ENCODE peak calls at places on chromosomes 5 and 9, in eight cellular contexts. Y is NCI-H1105, C is GM12865, R is NCI-H2029 treated with DMSO at 0.1 percent for 48 hours, A is SJCRH30, B is NCI-H2107, L is mammary epithelial cell, V is Peyer's patch. E is an unnamed sample.

GRCh38 chr9:6354072-6354686 is 26.0 kb downstream of the TPD52L3 start:
- DNase-seq in Y (peak), C (peak), R (peak), A (peak), B (no peak), L (peak), V (no peak), E (peak)

GRCh38 chr5:40939753-40940152 is 30.5 kb downstream of the C7 start:
- DNase-seq in Y (no peak), C (no peak), R (no peak), A (no peak), B (no peak), L (no peak), V (no peak), E (no peak)

GRCh38 chr5:156103116-156103860 is 223.7 kb upstream of the SGCD start:
- DNase-seq in Y (no peak), C (no peak), R (no peak), A (no peak), B (no peak), L (no peak), V (no peak), E (no peak)

GRCh38 chr9:2576631-2577030 is 45.0 kb upstream of the VLDLR start:
- DNase-seq in Y (peak), C (no peak), R (no peak), A (no peak), B (no peak), L (no peak), V (no peak), E (no peak)

GRCh38 chr5:176773408-176774035 is 36.8 kb upstream of the UNC5A start:
- DNase-seq in Y (no peak), C (no peak), R (no peak), A (no peak), B (no peak), L (no peak), V (no peak), E (no peak)

GRCh38 chr9:130775336-130775991 is 59.6 kb upstream of the ABL1 start:
- DNase-seq in Y (no peak), C (no peak), R (no peak), A (no peak), B (no peak), L (no peak), V (no peak), E (no peak)

GRCh38 chr5:127040779-127041520 is 10.6 kb upstream of the MARCHF3 start:
- DNase-seq in Y (peak), C (no peak), R (peak), A (no peak), B (peak), L (peak), V (peak), E (no peak)

GRCh38 chr9:76369583-76369982 is 24.6 kb downstream of the RFK start:
- DNase-seq in Y (peak), C (peak), R (peak), A (peak), B (peak), L (peak), V (no peak), E (peak)

GRCh38 chr5:16528382-16528849 is 62.8 kb upstream of the ZNF622 start:
- DNase-seq in Y (no peak), C (no peak), R (no peak), A (no peak), B (no peak), L (peak), V (no peak), E (no peak)

GRCh38 chr9:132669636-132670358 is at the start of gene DDX31:
- DNase-seq in Y (peak), C (peak), R (peak), A (peak), B (peak), L (peak), V (peak), E (peak)

GRCh38 chr5:134371834-134372340 is 518 bp downstream of the UBE2B start:
- DNase-seq in Y (no peak), C (peak), R (no peak), A (peak), B (no peak), L (peak), V (peak), E (peak)

GRCh38 chr5:76867027-76867426 is 17.2 kb downstream of the S100Z start:
- DNase-seq in Y (no peak), C (no peak), R (no peak), A (no peak), B (no peak), L (no peak), V (no peak), E (no peak)

GRCh38 chr5:1312993-1313833 is 18.3 kb upstream of the TERT start:
- DNase-seq in Y (no peak), C (peak), R (peak), A (no peak), B (no peak), L (peak), V (peak), E (no peak)

GRCh38 chr5:142095651-142096330 is 12.8 kb upstream of the NDFIP1 start:
- DNase-seq in Y (no peak), C (peak), R (no peak), A (no peak), B (no peak), L (no peak), V (no peak), E (no peak)

GRCh38 chr9:10104796-10105195 is 508.0 kb downstream of the PTPRD start:
- DNase-seq in Y (no peak), C (no peak), R (no peak), A (no peak), B (no peak), L (no peak), V (no peak), E (no peak)

GRCh38 chr5:38845555-38846378 is at the start of gene OSMR:
- DNase-seq in Y (peak), C (no peak), R (no peak), A (peak), B (no peak), L (peak), V (peak), E (peak)

GRCh38 chr5:159515909-159516415 is 185.7 kb upstream of the IL12B start:
- DNase-seq in Y (no peak), C (peak), R (peak), A (peak), B (no peak), L (peak), V (peak), E (peak)

GRCh38 chr9:134390537-134390936 is 64.3 kb downstream of the RXRA start:
- DNase-seq in Y (no peak), C (peak), R (no peak), A (no peak), B (no peak), L (no peak), V (no peak), E (no peak)

GRCh38 chr9:110330484-110331115 is 7.1 kb downstream of the TXNDC8 start:
- DNase-seq in Y (no peak), C (no peak), R (no peak), A (no peak), B (no peak), L (no peak), V (no peak), E (no peak)

GRCh38 chr9:108213516-108213915 is 642.3 kb downstream of the ACTL7B start:
- DNase-seq in Y (no peak), C (no peak), R (no peak), A (no peak), B (no peak), L (no peak), V (no peak), E (no peak)

GRCh38 chr5:35369965-35370790 is 139.9 kb upstream of the PRLR start:
- DNase-seq in Y (peak), C (no peak), R (no peak), A (no peak), B (no peak), L (no peak), V (no peak), E (peak)

GRCh38 chr9:33884856-33885701 is 68.1 kb downstream of the UBE2R2 start:
- DNase-seq in Y (peak), C (no peak), R (no peak), A (peak), B (peak), L (no peak), V (no peak), E (no peak)

GRCh38 chr9:126123927-126124326 is 202.7 kb upstream of the MVB12B start:
- DNase-seq in Y (no peak), C (no peak), R (no peak), A (no peak), B (no peak), L (no peak), V (no peak), E (no peak)

GRCh38 chr5:102801375-102801774 is 46.3 kb downstream of the PAM start:
- DNase-seq in Y (no peak), C (no peak), R (no peak), A (no peak), B (no peak), L (no peak), V (no peak), E (peak)

GRCh38 chr5:62718368-62718767 is 139.7 kb downstream of the LRRC70 start:
- DNase-seq in Y (no peak), C (peak), R (no peak), A (no peak), B (no peak), L (no peak), V (no peak), E (no peak)

GRCh38 chr5:122014232-122014940 is 52.6 kb downstream of the SRFBP1 start:
- DNase-seq in Y (no peak), C (no peak), R (no peak), A (no peak), B (no peak), L (no peak), V (no peak), E (no peak)

GRCh38 chr5:107893642-107894041 is 222.9 kb upstream of the EFNA5 start:
- DNase-seq in Y (no peak), C (no peak), R (no peak), A (no peak), B (no peak), L (peak), V (no peak), E (no peak)

GRCh38 chr9:137865581-137866145 is 11.9 kb upstream of the CACNA1B start:
- DNase-seq in Y (no peak), C (no peak), R (no peak), A (no peak), B (no peak), L (no peak), V (no peak), E (no peak)

GRCh38 chr5:119389288-119390065 is 33.7 kb downstream of the TNFAIP8 start:
- DNase-seq in Y (no peak), C (peak), R (no peak), A (no peak), B (no peak), L (no peak), V (no peak), E (no peak)

GRCh38 chr5:169599451-169599850 is 15.9 kb downstream of the SPDL1 start:
- DNase-seq in Y (no peak), C (no peak), R (no peak), A (no peak), B (no peak), L (no peak), V (no peak), E (no peak)

GRCh38 chr5:139856694-139857093 is 61.1 kb downstream of the PSD2 start:
- DNase-seq in Y (peak), C (no peak), R (peak), A (peak), B (no peak), L (no peak), V (no peak), E (no peak)

GRCh38 chr5:133599600-133599999 is 12.7 kb downstream of the FSTL4 start:
- DNase-seq in Y (no peak), C (no peak), R (no peak), A (no peak), B (no peak), L (no peak), V (no peak), E (no peak)

GRCh38 chr5:54520438-54520846 is 2.9 kb downstream of the SNX18 start:
- DNase-seq in Y (no peak), C (no peak), R (no peak), A (no peak), B (no peak), L (peak), V (no peak), E (no peak)

GRCh38 chr9:133063500-133064231 is 1.9 kb downstream of the CEL start:
- DNase-seq in Y (no peak), C (no peak), R (no peak), A (no peak), B (no peak), L (no peak), V (no peak), E (no peak)

GRCh38 chr5:135107986-135108385 is 74.0 kb upstream of the PITX1 start:
- DNase-seq in Y (no peak), C (no peak), R (no peak), A (no peak), B (no peak), L (no peak), V (peak), E (no peak)

E was measured in neural progenitor cell.